ENCODE peak calls at places on chromosome 7, in six cellular contexts. One of them, this sample, is unnamed.

GRCh38 chr7:80529362-80529761 is 17.5 kb upstream of the GNAT3 start:
- DNase-seq in HFF-Myc: no peak
- DNase-seq in mucosa of descending colon: no peak
- DNase-seq in esophagus muscularis mucosa: no peak
- DNase-seq in pancreas: no peak
- DNase-seq in fibroblast of lung: peak
- DNase-seq in this sample: peak

GRCh38 chr7:33959676-33960075 is 54.3 kb downstream of the BMPER start:
- DNase-seq in HFF-Myc: no peak
- DNase-seq in mucosa of descending colon: no peak
- DNase-seq in esophagus muscularis mucosa: no peak
- DNase-seq in pancreas: no peak
- DNase-seq in fibroblast of lung: no peak
- DNase-seq in this sample: peak

GRCh38 chr7:6121141-6121540 is 90.0 kb downstream of the ANKRD61 start:
- DNase-seq in HFF-Myc: no peak
- DNase-seq in mucosa of descending colon: no peak
- DNase-seq in esophagus muscularis mucosa: no peak
- DNase-seq in pancreas: no peak
- DNase-seq in fibroblast of lung: peak
- DNase-seq in this sample: no peak

GRCh38 chr7:101277155-101277554 is 32.3 kb upstream of the FIS1 start:
- DNase-seq in HFF-Myc: no peak
- DNase-seq in mucosa of descending colon: no peak
- DNase-seq in esophagus muscularis mucosa: no peak
- DNase-seq in pancreas: peak
- DNase-seq in fibroblast of lung: no peak
- DNase-seq in this sample: no peak

GRCh38 chr7:68925241-68925640 is 673.0 kb upstream of the AUTS2 start:
- DNase-seq in HFF-Myc: no peak
- DNase-seq in mucosa of descending colon: no peak
- DNase-seq in esophagus muscularis mucosa: no peak
- DNase-seq in pancreas: no peak
- DNase-seq in fibroblast of lung: no peak
- DNase-seq in this sample: no peak

GRCh38 chr7:137036768-137037167 is 168.3 kb downstream of the CHRM2 start:
- DNase-seq in HFF-Myc: no peak
- DNase-seq in mucosa of descending colon: no peak
- DNase-seq in esophagus muscularis mucosa: no peak
- DNase-seq in pancreas: no peak
- DNase-seq in fibroblast of lung: peak
- DNase-seq in this sample: peak

GRCh38 chr7:5622286-5622685 is 159.2 kb downstream of the RNF216 start:
- DNase-seq in HFF-Myc: no peak
- DNase-seq in mucosa of descending colon: no peak
- DNase-seq in esophagus muscularis mucosa: no peak
- DNase-seq in pancreas: peak
- DNase-seq in fibroblast of lung: no peak
- DNase-seq in this sample: no peak

GRCh38 chr7:57646219-57646900 is 196.4 kb downstream of the ZNF716 start:
- DNase-seq in HFF-Myc: no peak
- DNase-seq in mucosa of descending colon: peak
- DNase-seq in esophagus muscularis mucosa: no peak
- DNase-seq in pancreas: peak
- DNase-seq in fibroblast of lung: no peak
- DNase-seq in this sample: no peak

GRCh38 chr7:17507717-17508116 is 209.3 kb downstream of the AHR start:
- DNase-seq in HFF-Myc: no peak
- DNase-seq in mucosa of descending colon: no peak
- DNase-seq in esophagus muscularis mucosa: no peak
- DNase-seq in pancreas: no peak
- DNase-seq in fibroblast of lung: no peak
- DNase-seq in this sample: no peak

GRCh38 chr7:137967143-137968018 is 34.5 kb downstream of the CREB3L2 start:
- DNase-seq in HFF-Myc: peak
- DNase-seq in mucosa of descending colon: no peak
- DNase-seq in esophagus muscularis mucosa: no peak
- DNase-seq in pancreas: no peak
- DNase-seq in fibroblast of lung: peak
- DNase-seq in this sample: peak

GRCh38 chr7:27438878-27439589 is 196.4 kb downstream of the EVX1 start:
- DNase-seq in HFF-Myc: no peak
- DNase-seq in mucosa of descending colon: no peak
- DNase-seq in esophagus muscularis mucosa: peak
- DNase-seq in pancreas: no peak
- DNase-seq in fibroblast of lung: no peak
- DNase-seq in this sample: no peak

GRCh38 chr7:31027161-31027965 is 24.7 kb upstream of the ADCYAP1R1 start:
- DNase-seq in HFF-Myc: no peak
- DNase-seq in mucosa of descending colon: no peak
- DNase-seq in esophagus muscularis mucosa: no peak
- DNase-seq in pancreas: no peak
- DNase-seq in fibroblast of lung: peak
- DNase-seq in this sample: peak

GRCh38 chr7:6015917-6016652 is 7.0 kb downstream of the AIMP2 start:
- DNase-seq in HFF-Myc: no peak
- DNase-seq in mucosa of descending colon: no peak
- DNase-seq in esophagus muscularis mucosa: no peak
- DNase-seq in pancreas: no peak
- DNase-seq in fibroblast of lung: peak
- DNase-seq in this sample: peak

GRCh38 chr7:12373580-12374263 is 29.9 kb downstream of the VWDE start:
- DNase-seq in HFF-Myc: no peak
- DNase-seq in mucosa of descending colon: no peak
- DNase-seq in esophagus muscularis mucosa: no peak
- DNase-seq in pancreas: no peak
- DNase-seq in fibroblast of lung: no peak
- DNase-seq in this sample: no peak

GRCh38 chr7:45924283-45924682 is 3.2 kb upstream of the IGFBP3 start:
- DNase-seq in HFF-Myc: no peak
- DNase-seq in mucosa of descending colon: no peak
- DNase-seq in esophagus muscularis mucosa: peak
- DNase-seq in pancreas: no peak
- DNase-seq in fibroblast of lung: peak
- DNase-seq in this sample: peak

GRCh38 chr7:103391150-103391549 is 43.7 kb downstream of the PSMC2 start:
- DNase-seq in HFF-Myc: no peak
- DNase-seq in mucosa of descending colon: no peak
- DNase-seq in esophagus muscularis mucosa: no peak
- DNase-seq in pancreas: no peak
- DNase-seq in fibroblast of lung: no peak
- DNase-seq in this sample: no peak

GRCh38 chr7:91020611-91021385 is 243.4 kb upstream of the FZD1 start:
- DNase-seq in HFF-Myc: no peak
- DNase-seq in mucosa of descending colon: no peak
- DNase-seq in esophagus muscularis mucosa: no peak
- DNase-seq in pancreas: no peak
- DNase-seq in fibroblast of lung: peak
- DNase-seq in this sample: peak

GRCh38 chr7:42035205-42035604 is 201.8 kb downstream of the GLI3 start:
- DNase-seq in HFF-Myc: no peak
- DNase-seq in mucosa of descending colon: no peak
- DNase-seq in esophagus muscularis mucosa: no peak
- DNase-seq in pancreas: no peak
- DNase-seq in fibroblast of lung: no peak
- DNase-seq in this sample: peak

GRCh38 chr7:56287429-56288138 is 171.4 kb upstream of the NUPR2 start:
- DNase-seq in HFF-Myc: no peak
- DNase-seq in mucosa of descending colon: peak
- DNase-seq in esophagus muscularis mucosa: no peak
- DNase-seq in pancreas: peak
- DNase-seq in fibroblast of lung: no peak
- DNase-seq in this sample: no peak

GRCh38 chr7:67487316-67487715 is 490.7 kb downstream of the TYW1 start:
- DNase-seq in HFF-Myc: no peak
- DNase-seq in mucosa of descending colon: no peak
- DNase-seq in esophagus muscularis mucosa: no peak
- DNase-seq in pancreas: no peak
- DNase-seq in fibroblast of lung: peak
- DNase-seq in this sample: no peak

GRCh38 chr7:70785427-70785826 is 346.5 kb upstream of the GALNT17 start:
- DNase-seq in HFF-Myc: no peak
- DNase-seq in mucosa of descending colon: no peak
- DNase-seq in esophagus muscularis mucosa: no peak
- DNase-seq in pancreas: no peak
- DNase-seq in fibroblast of lung: no peak
- DNase-seq in this sample: peak

GRCh38 chr7:12490105-12490688 is 80.3 kb upstream of the SCIN start:
- DNase-seq in HFF-Myc: peak
- DNase-seq in mucosa of descending colon: no peak
- DNase-seq in esophagus muscularis mucosa: no peak
- DNase-seq in pancreas: no peak
- DNase-seq in fibroblast of lung: peak
- DNase-seq in this sample: peak

GRCh38 chr7:80275192-80275605 is 140.6 kb downstream of the GNAI1 start:
- DNase-seq in HFF-Myc: no peak
- DNase-seq in mucosa of descending colon: no peak
- DNase-seq in esophagus muscularis mucosa: no peak
- DNase-seq in pancreas: no peak
- DNase-seq in fibroblast of lung: no peak
- DNase-seq in this sample: no peak

GRCh38 chr7:149220534-149220933 is 18.9 kb upstream of the ZNF212 start:
- DNase-seq in HFF-Myc: no peak
- DNase-seq in mucosa of descending colon: no peak
- DNase-seq in esophagus muscularis mucosa: no peak
- DNase-seq in pancreas: no peak
- DNase-seq in fibroblast of lung: peak
- DNase-seq in this sample: peak

GRCh38 chr7:137545059-137545730 is 201.7 kb upstream of the PTN start:
- DNase-seq in HFF-Myc: no peak
- DNase-seq in mucosa of descending colon: no peak
- DNase-seq in esophagus muscularis mucosa: no peak
- DNase-seq in pancreas: no peak
- DNase-seq in fibroblast of lung: peak
- DNase-seq in this sample: no peak

GRCh38 chr7:6315786-6316185 is 43.4 kb upstream of the CYTH3 start:
- DNase-seq in HFF-Myc: no peak
- DNase-seq in mucosa of descending colon: no peak
- DNase-seq in esophagus muscularis mucosa: no peak
- DNase-seq in pancreas: no peak
- DNase-seq in fibroblast of lung: no peak
- DNase-seq in this sample: no peak

GRCh38 chr7:98119257-98119918 is 12.7 kb downstream of the LMTK2 start:
- DNase-seq in HFF-Myc: no peak
- DNase-seq in mucosa of descending colon: no peak
- DNase-seq in esophagus muscularis mucosa: no peak
- DNase-seq in pancreas: no peak
- DNase-seq in fibroblast of lung: peak
- DNase-seq in this sample: peak

GRCh38 chr7:143444063-143444782 is 970 bp downstream of the TAS2R60 start:
- DNase-seq in HFF-Myc: no peak
- DNase-seq in mucosa of descending colon: no peak
- DNase-seq in esophagus muscularis mucosa: peak
- DNase-seq in pancreas: no peak
- DNase-seq in fibroblast of lung: no peak
- DNase-seq in this sample: no peak

GRCh38 chr7:42012786-42013360 is 224.1 kb downstream of the GLI3 start:
- DNase-seq in HFF-Myc: no peak
- DNase-seq in mucosa of descending colon: no peak
- DNase-seq in esophagus muscularis mucosa: no peak
- DNase-seq in pancreas: no peak
- DNase-seq in fibroblast of lung: peak
- DNase-seq in this sample: peak

GRCh38 chr7:84548366-84549085 is 353.9 kb upstream of the SEMA3A start:
- DNase-seq in HFF-Myc: no peak
- DNase-seq in mucosa of descending colon: no peak
- DNase-seq in esophagus muscularis mucosa: no peak
- DNase-seq in pancreas: no peak
- DNase-seq in fibroblast of lung: peak
- DNase-seq in this sample: peak

GRCh38 chr7:25594122-25594521 is 365.8 kb upstream of the NPVF start:
- DNase-seq in HFF-Myc: no peak
- DNase-seq in mucosa of descending colon: no peak
- DNase-seq in esophagus muscularis mucosa: peak
- DNase-seq in pancreas: no peak
- DNase-seq in fibroblast of lung: no peak
- DNase-seq in this sample: no peak

GRCh38 chr7:112236597-112236996 is 30.1 kb downstream of the ZNF277 start:
- DNase-seq in HFF-Myc: no peak
- DNase-seq in mucosa of descending colon: no peak
- DNase-seq in esophagus muscularis mucosa: no peak
- DNase-seq in pancreas: no peak
- DNase-seq in fibroblast of lung: no peak
- DNase-seq in this sample: no peak

GRCh38 chr7:112238330-112238729 is 31.8 kb downstream of the ZNF277 start:
- DNase-seq in HFF-Myc: no peak
- DNase-seq in mucosa of descending colon: no peak
- DNase-seq in esophagus muscularis mucosa: no peak
- DNase-seq in pancreas: no peak
- DNase-seq in fibroblast of lung: no peak
- DNase-seq in this sample: no peak

GRCh38 chr7:112233048-112233697 is 26.7 kb downstream of the ZNF277 start:
- DNase-seq in HFF-Myc: no peak
- DNase-seq in mucosa of descending colon: no peak
- DNase-seq in esophagus muscularis mucosa: no peak
- DNase-seq in pancreas: no peak
- DNase-seq in fibroblast of lung: no peak
- DNase-seq in this sample: peak

GRCh38 chr7:112234147-112234546 is 27.7 kb downstream of the ZNF277 start:
- DNase-seq in HFF-Myc: no peak
- DNase-seq in mucosa of descending colon: no peak
- DNase-seq in esophagus muscularis mucosa: no peak
- DNase-seq in pancreas: no peak
- DNase-seq in fibroblast of lung: no peak
- DNase-seq in this sample: no peak

GRCh38 chr7:112238852-112239610 is 32.5 kb downstream of the ZNF277 start:
- DNase-seq in HFF-Myc: no peak
- DNase-seq in mucosa of descending colon: no peak
- DNase-seq in esophagus muscularis mucosa: no peak
- DNase-seq in pancreas: no peak
- DNase-seq in fibroblast of lung: peak
- DNase-seq in this sample: no peak
- TF ChIP-seq CTCF in HFF-Myc: no peak
- TF ChIP-seq CTCF in mucosa of descending colon: no peak
- TF ChIP-seq CTCF in esophagus muscularis mucosa: no peak
- TF ChIP-seq CTCF in pancreas: no peak
- TF ChIP-seq CTCF in fibroblast of lung: no peak
- TF ChIP-seq CTCF in this sample: no peak

GRCh38 chr7:127392182-127392565 is 334 bp downstream of the ZNF800 start:
- DNase-seq in HFF-Myc: no peak
- DNase-seq in mucosa of descending colon: peak
- DNase-seq in esophagus muscularis mucosa: no peak
- DNase-seq in pancreas: peak
- DNase-seq in fibroblast of lung: peak
- DNase-seq in this sample: peak
- TF ChIP-seq CTCF in HFF-Myc: no peak
- TF ChIP-seq CTCF in mucosa of descending colon: no peak
- TF ChIP-seq CTCF in esophagus muscularis mucosa: no peak
- TF ChIP-seq CTCF in pancreas: no peak
- TF ChIP-seq CTCF in fibroblast of lung: no peak
- TF ChIP-seq CTCF in this sample: no peak

GRCh38 chr7:152025937-152026890 is 740 bp downstream of the GALNT11 start:
- DNase-seq in HFF-Myc: no peak
- DNase-seq in mucosa of descending colon: no peak
- DNase-seq in esophagus muscularis mucosa: no peak
- DNase-seq in pancreas: no peak
- DNase-seq in fibroblast of lung: no peak
- DNase-seq in this sample: no peak
- TF ChIP-seq CTCF in HFF-Myc: peak
- TF ChIP-seq CTCF in mucosa of descending colon: no peak
- TF ChIP-seq CTCF in esophagus muscularis mucosa: no peak
- TF ChIP-seq CTCF in pancreas: no peak
- TF ChIP-seq CTCF in fibroblast of lung: no peak
- TF ChIP-seq CTCF in this sample: no peak

GRCh38 chr7:34991938-34992840 is 45.1 kb downstream of the DPY19L1 start:
- DNase-seq in HFF-Myc: no peak
- DNase-seq in mucosa of descending colon: peak
- DNase-seq in esophagus muscularis mucosa: no peak
- DNase-seq in pancreas: no peak
- DNase-seq in fibroblast of lung: peak
- DNase-seq in this sample: peak
- TF ChIP-seq CTCF in HFF-Myc: no peak
- TF ChIP-seq CTCF in mucosa of descending colon: no peak
- TF ChIP-seq CTCF in esophagus muscularis mucosa: no peak
- TF ChIP-seq CTCF in pancreas: no peak
- TF ChIP-seq CTCF in fibroblast of lung: no peak
- TF ChIP-seq CTCF in this sample: no peak